ENCODE peak calls at places on chromosomes 4 and X, in eight cellular contexts. V is left lung, N is heart right ventricle, I is cardiac muscle cell, X is heart left ventricle, J is HCT116, S is GM23248, Q is astrocyte. R is an unnamed sample.

GRCh38 chr4:100206850-100207249 is 16.6 kb upstream of the DDIT4L start:
- DNase-seq in V (no peak), N (no peak), I (no peak), X (no peak), J (no peak), S (no peak), Q (no peak), R (no peak)

GRCh38 chrX:46913710-46914109 is 1.5 kb downstream of the JADE3 start:
- DNase-seq in V (no peak), N (no peak), I (peak; percentile 14), X (peak; percentile 16), J (no peak), S (peak; percentile 48), Q (no peak), R (no peak)

GRCh38 chr4:40321671-40322131 is 13.4 kb upstream of the CHRNA9 start:
- DNase-seq in V (no peak), N (no peak), I (no peak), X (no peak), J (no peak), S (peak; percentile 47), Q (peak; percentile 84), R (no peak)

GRCh38 chr4:169098054-169098896 is 88.2 kb upstream of the CBR4 start:
- DNase-seq in V (no peak), N (no peak), I (no peak), X (no peak), J (no peak), S (peak; percentile 36), Q (peak; percentile 56), R (no peak)

GRCh38 chrX:1485033-1485432 is 32.3 kb upstream of the ASMTL start:
- DNase-seq in V (no peak), N (peak; percentile 1), I (no peak), X (no peak), J (no peak), S (no peak), Q (no peak), R (no peak)

GRCh38 chrX:10507181-10507580 is 113.2 kb downstream of the MID1 start:
- DNase-seq in V (no peak), N (no peak), I (no peak), X (no peak), J (no peak), S (no peak), Q (peak; percentile 73), R (no peak)

GRCh38 chr4:61517144-61517543 is 317.0 kb downstream of the ADGRL3 start:
- DNase-seq in V (peak; percentile 71), N (no peak), I (peak; percentile 68), X (no peak), J (no peak), S (no peak), Q (no peak), R (no peak)

GRCh38 chrX:28552322-28552721 is 34.9 kb upstream of the IL1RAPL1 start:
- DNase-seq in V (no peak), N (no peak), I (no peak), X (no peak), J (no peak), S (peak; percentile 0), Q (peak; percentile 6), R (no peak)

GRCh38 chr4:182320580-182320979 is 77.4 kb downstream of the TENM3 start:
- DNase-seq in V (no peak), N (no peak), I (no peak), X (no peak), J (no peak), S (no peak), Q (no peak), R (no peak)

GRCh38 chr4:102757681-102758080 is 3.1 kb downstream of the MANBA start:
- DNase-seq in V (no peak), N (no peak), I (no peak), X (no peak), J (no peak), S (no peak), Q (no peak), R (no peak)

GRCh38 chrX:118325453-118325852 is 20.5 kb upstream of the WDR44 start:
- DNase-seq in V (no peak), N (no peak), I (no peak), X (no peak), J (no peak), S (peak; percentile 21), Q (no peak), R (no peak)

GRCh38 chr4:103721251-103721650 is 1.5 kb upstream of the TACR3 start:
- DNase-seq in V (no peak), N (no peak), I (no peak), X (no peak), J (no peak), S (peak; percentile 8), Q (no peak), R (no peak)

GRCh38 chrX:13684361-13684760 is 4.6 kb upstream of the RAB9A start:
- DNase-seq in V (no peak), N (no peak), I (no peak), X (no peak), J (no peak), S (no peak), Q (no peak), R (no peak)

GRCh38 chr4:2712261-2712842 is 43.8 kb downstream of the TNIP2 start:
- DNase-seq in V (no peak), N (no peak), I (peak; percentile 20), X (no peak), J (peak; percentile 22), S (peak; percentile 35), Q (no peak), R (no peak)

GRCh38 chr4:14800977-14801376 is 201.3 kb upstream of the CPEB2 start:
- DNase-seq in V (no peak), N (no peak), I (no peak), X (no peak), J (no peak), S (no peak), Q (no peak), R (no peak)

GRCh38 chrX:16479206-16479869 is 170.6 kb upstream of the S100G start:
- DNase-seq in V (no peak), N (no peak), I (no peak), X (no peak), J (no peak), S (peak; percentile 68), Q (peak; percentile 69), R (no peak)

GRCh38 chr4:38026138-38026740 is 66.0 kb downstream of the PTTG2 start:
- DNase-seq in V (no peak), N (no peak), I (no peak), X (no peak), J (no peak), S (no peak), Q (no peak), R (no peak)

GRCh38 chr4:38021751-38022150 is 61.6 kb downstream of the PTTG2 start:
- DNase-seq in V (no peak), N (no peak), I (no peak), X (no peak), J (no peak), S (no peak), Q (no peak), R (no peak)

GRCh38 chr4:38023347-38024202 is 63.4 kb downstream of the PTTG2 start:
- DNase-seq in V (no peak), N (no peak), I (no peak), X (no peak), J (no peak), S (no peak), Q (no peak), R (no peak)

GRCh38 chr4:38025665-38026064 is 65.5 kb downstream of the PTTG2 start:
- DNase-seq in V (no peak), N (no peak), I (peak; percentile 31), X (no peak), J (no peak), S (no peak), Q (no peak), R (no peak)

GRCh38 chr4:38024203-38024504 is 64.0 kb downstream of the PTTG2 start:
- DNase-seq in V (no peak), N (no peak), I (peak; percentile 62), X (no peak), J (no peak), S (no peak), Q (peak; percentile 12), R (no peak)
- H3K27ac ChIP-seq in V (no peak overlapping the region), N (no peak overlapping the region), I (peak overlapping the region; percentile 69), X (peak overlapping the region; percentile 77), J (no peak overlapping the region), S (no peak overlapping the region), Q (no peak overlapping the region), R (no peak overlapping the region)

GRCh38 chr4:78297075-78297815 is 240.1 kb downstream of the FRAS1 start:
- DNase-seq in V (no peak), N (no peak), I (no peak), X (no peak), J (no peak), S (peak; percentile 62), Q (peak; percentile 53), R (no peak)
- H3K4me3 ChIP-seq in V (no peak overlapping the region), N (no peak overlapping the region), I (no peak overlapping the region), X (no peak overlapping the region), J (no peak overlapping the region), S (peak overlapping the region; percentile 20), Q (no peak overlapping the region), R (no peak overlapping the region)

GRCh38 chr4:139025841-139026240 is 10.3 kb downstream of the NOCT start:
- DNase-seq in V (no peak), N (no peak), I (no peak), X (no peak), J (no peak), S (peak; percentile 11), Q (no peak), R (no peak)

GRCh38 chr4:139024686-139025085 is 9.1 kb downstream of the NOCT start:
- DNase-seq in V (no peak), N (no peak), I (no peak), X (no peak), J (no peak), S (no peak), Q (no peak), R (no peak)

GRCh38 chr4:139030614-139031235 is 15.1 kb downstream of the NOCT start:
- DNase-seq in V (no peak), N (peak; percentile 80), I (peak; percentile 87), X (peak; percentile 75), J (peak; percentile 61), S (peak; percentile 80), Q (peak; percentile 59), R (peak; percentile 85)

GRCh38 chr4:139028191-139028661 is 12.6 kb downstream of the NOCT start:
- DNase-seq in V (no peak), N (peak; percentile 54), I (peak; percentile 15), X (peak; percentile 70), J (no peak), S (no peak), Q (no peak), R (peak; percentile 73)

GRCh38 chr4:139027771-139028170 is 12.2 kb downstream of the NOCT start:
- DNase-seq in V (no peak), N (no peak), I (no peak), X (no peak), J (no peak), S (no peak), Q (no peak), R (no peak)
- H3K27ac ChIP-seq in V (no peak overlapping the region), N (peak overlapping the region; percentile 80), I (peak overlapping the region; percentile 79), X (peak overlapping the region; percentile 53), J (no peak overlapping the region), S (no peak overlapping the region), Q (no peak overlapping the region), R (peak overlapping the region; percentile 91)

DNA sequence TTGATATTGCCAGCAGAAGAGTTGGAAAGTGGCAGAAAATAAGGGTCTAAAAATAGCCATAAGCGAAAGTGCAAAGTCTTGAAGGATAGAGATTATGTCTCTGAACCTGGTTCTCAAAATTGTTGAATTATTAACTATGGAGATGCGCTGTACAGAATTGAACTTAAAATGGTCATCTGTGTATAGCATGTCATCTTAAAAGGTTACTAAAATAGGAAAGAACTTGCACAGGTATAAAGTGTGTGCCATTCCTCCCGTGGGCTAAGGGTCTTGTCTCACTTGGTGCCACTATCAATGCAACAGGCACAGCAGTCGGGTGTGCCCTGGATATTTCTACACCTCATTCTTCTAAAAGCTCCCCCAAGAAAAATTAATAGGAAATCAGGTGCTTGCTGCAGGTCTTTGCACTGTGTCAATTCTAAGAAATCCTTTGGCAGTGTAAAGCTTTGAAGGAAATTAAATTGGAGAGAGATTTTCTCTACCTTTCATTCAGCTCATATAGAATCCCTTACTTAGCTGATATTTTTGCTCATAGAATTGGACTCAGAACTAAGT is 2.4 kb downstream of the SORBS2 start:
- DNase-seq in V (no peak), N (no peak), I (no peak), X (no peak), J (no peak), S (no peak), Q (no peak), R (no peak)
- H3K4me3 ChIP-seq in V (peak overlapping the region; percentile 32), N (peak overlapping the region; percentile 26), I (peak overlapping the region; percentile 55), X (peak overlapping the region; percentile 35), J (no peak overlapping the region), S (no peak overlapping the region), Q (no peak overlapping the region), R (peak overlapping the region; percentile 36)

R was measured in dorsolateral prefrontal cortex.